ENCODE peak calls at places on chromosome 19, in nine cellular contexts. One of them, this sample, is unnamed.

GRCh38 chr19:5690955-5691204 is 785 bp downstream of the RPL36 start:
- DNase-seq in NCI-H524: no peak
- DNase-seq in choroid plexus epithelial cell: peak; percentile 42
- DNase-seq in H4: no peak
- DNase-seq in GM19239: no peak
- DNase-seq in M059J: no peak
- DNase-seq in ELF-1: peak; percentile 42
- DNase-seq in lower leg skin: no peak
- DNase-seq in GM13977: no peak
- DNase-seq in this sample: no peak

GRCh38 chr19:3783660-3784584 is 2.3 kb downstream of the MATK start:
- DNase-seq in NCI-H524: no peak
- DNase-seq in choroid plexus epithelial cell: no peak
- DNase-seq in H4: no peak
- DNase-seq in GM19239: no peak
- DNase-seq in M059J: no peak
- DNase-seq in ELF-1: peak; percentile 82
- DNase-seq in lower leg skin: no peak
- DNase-seq in GM13977: no peak
- DNase-seq in this sample: no peak

GRCh38 chr19:4367781-4368127 is 24.4 kb downstream of the MPND start:
- DNase-seq in NCI-H524: no peak
- DNase-seq in choroid plexus epithelial cell: no peak
- DNase-seq in H4: no peak
- DNase-seq in GM19239: no peak
- DNase-seq in M059J: no peak
- DNase-seq in ELF-1: no peak
- DNase-seq in lower leg skin: no peak
- DNase-seq in GM13977: no peak
- DNase-seq in this sample: no peak

GRCh38 chr19:5125797-5126497 is 157.0 kb downstream of the KDM4B start:
- DNase-seq in NCI-H524: no peak
- DNase-seq in choroid plexus epithelial cell: peak; percentile 23
- DNase-seq in H4: no peak
- DNase-seq in GM19239: no peak
- DNase-seq in M059J: no peak
- DNase-seq in ELF-1: peak; percentile 53
- DNase-seq in lower leg skin: no peak
- DNase-seq in GM13977: no peak
- DNase-seq in this sample: no peak

GRCh38 chr19:32676186-32676894 is 692 bp downstream of the RGS9BP start:
- DNase-seq in NCI-H524: peak; percentile 7
- DNase-seq in choroid plexus epithelial cell: no peak
- DNase-seq in H4: no peak
- DNase-seq in GM19239: no peak
- DNase-seq in M059J: no peak
- DNase-seq in ELF-1: peak; percentile 61
- DNase-seq in lower leg skin: no peak
- DNase-seq in GM13977: no peak
- DNase-seq in this sample: no peak

GRCh38 chr19:39778763-39779162 is at the start of gene LEUTX:
- DNase-seq in NCI-H524: no peak
- DNase-seq in choroid plexus epithelial cell: no peak
- DNase-seq in H4: no peak
- DNase-seq in GM19239: no peak
- DNase-seq in M059J: no peak
- DNase-seq in ELF-1: no peak
- DNase-seq in lower leg skin: no peak
- DNase-seq in GM13977: peak; percentile 28
- DNase-seq in this sample: no peak

GRCh38 chr19:40718774-40719391 is 2.0 kb downstream of the ITPKC start:
- DNase-seq in NCI-H524: peak; percentile 13
- DNase-seq in choroid plexus epithelial cell: peak; percentile 67
- DNase-seq in H4: no peak
- DNase-seq in GM19239: peak; percentile 22
- DNase-seq in M059J: peak; percentile 63
- DNase-seq in ELF-1: peak; percentile 73
- DNase-seq in lower leg skin: peak; percentile 78
- DNase-seq in GM13977: peak; percentile 46
- DNase-seq in this sample: no peak

GRCh38 chr19:48991823-48992570 is 1.1 kb downstream of the GYS1 start:
- DNase-seq in NCI-H524: no peak
- DNase-seq in choroid plexus epithelial cell: peak; percentile 91
- DNase-seq in H4: peak; percentile 74
- DNase-seq in GM19239: no peak
- DNase-seq in M059J: peak; percentile 83
- DNase-seq in ELF-1: peak; percentile 77
- DNase-seq in lower leg skin: peak; percentile 69
- DNase-seq in GM13977: peak; percentile 69
- DNase-seq in this sample: no peak

GRCh38 chr19:1245884-1246816 is 2.2 kb upstream of the MIDN start:
- DNase-seq in NCI-H524: no peak
- DNase-seq in choroid plexus epithelial cell: no peak
- DNase-seq in H4: no peak
- DNase-seq in GM19239: no peak
- DNase-seq in M059J: no peak
- DNase-seq in ELF-1: no peak
- DNase-seq in lower leg skin: no peak
- DNase-seq in GM13977: no peak
- DNase-seq in this sample: no peak

GRCh38 chr19:13652810-13653590 is 111.3 kb upstream of the MRI1 start:
- DNase-seq in NCI-H524: no peak
- DNase-seq in choroid plexus epithelial cell: no peak
- DNase-seq in H4: no peak
- DNase-seq in GM19239: no peak
- DNase-seq in M059J: no peak
- DNase-seq in ELF-1: no peak
- DNase-seq in lower leg skin: no peak
- DNase-seq in GM13977: no peak
- DNase-seq in this sample: no peak

GRCh38 chr19:8337728-8338127 is 5.3 kb downstream of the KANK3 start:
- DNase-seq in NCI-H524: no peak
- DNase-seq in choroid plexus epithelial cell: no peak
- DNase-seq in H4: no peak
- DNase-seq in GM19239: no peak
- DNase-seq in M059J: no peak
- DNase-seq in ELF-1: no peak
- DNase-seq in lower leg skin: no peak
- DNase-seq in GM13977: no peak
- DNase-seq in this sample: no peak

GRCh38 chr19:3494559-3494958 is 5.9 kb downstream of the DOHH start:
- DNase-seq in NCI-H524: no peak
- DNase-seq in choroid plexus epithelial cell: no peak
- DNase-seq in H4: no peak
- DNase-seq in GM19239: no peak
- DNase-seq in M059J: no peak
- DNase-seq in ELF-1: no peak
- DNase-seq in lower leg skin: no peak
- DNase-seq in GM13977: no peak
- DNase-seq in this sample: no peak

GRCh38 chr19:39160523-39160861 is 34.9 kb downstream of the PAK4 start:
- DNase-seq in NCI-H524: no peak
- DNase-seq in choroid plexus epithelial cell: peak; percentile 69
- DNase-seq in H4: no peak
- DNase-seq in GM19239: no peak
- DNase-seq in M059J: no peak
- DNase-seq in ELF-1: no peak
- DNase-seq in lower leg skin: peak; percentile 52
- DNase-seq in GM13977: no peak
- DNase-seq in this sample: no peak

This sample was measured in non-pigmented ciliary epithelial cell.